ENCODE peak calls at places on chromosomes 2 and 18, in five cellular contexts. One of them, this sample, is unnamed.

GRCh38 chr2:205752924-205753323 is 70.6 kb downstream of the NRP2 start:
- DNase-seq in astrocyte of the cerebellum: peak; percentile 95
- DNase-seq in activated T-cell treated with anti-CD3 and anti-CD28 coated beads for 1 hour: no peak
- DNase-seq in frontal cortex: no peak
- DNase-seq in activated CD4-positive, alpha-beta T cell treated with anti-CD3 and anti-CD28 coated beads for 4 hours: no peak
- DNase-seq in this sample: no peak

GRCh38 chr2:64780041-64780440 is 126.3 kb upstream of the SERTAD2 start:
- DNase-seq in activated T-cell treated with anti-CD3 and anti-CD28 coated beads for 1 hour: no peak
- DNase-seq in astrocyte of the cerebellum: no peak
- DNase-seq in activated CD4-positive, alpha-beta T cell treated with anti-CD3 and anti-CD28 coated beads for 4 hours: no peak
- DNase-seq in frontal cortex: no peak
- DNase-seq in this sample: no peak

GRCh38 chr2:17879137-17879912 is 858 bp downstream of the KCNS3 start:
- DNase-seq in frontal cortex: peak; percentile 62
- DNase-seq in activated CD4-positive, alpha-beta T cell treated with anti-CD3 and anti-CD28 coated beads for 4 hours: no peak
- DNase-seq in astrocyte of the cerebellum: peak; percentile 20
- DNase-seq in activated T-cell treated with anti-CD3 and anti-CD28 coated beads for 1 hour: no peak
- DNase-seq in this sample: no peak

GRCh38 chr2:67215214-67215613 is 181.9 kb upstream of the ETAA1 start:
- DNase-seq in activated T-cell treated with anti-CD3 and anti-CD28 coated beads for 1 hour: no peak
- DNase-seq in astrocyte of the cerebellum: peak; percentile 28
- DNase-seq in activated CD4-positive, alpha-beta T cell treated with anti-CD3 and anti-CD28 coated beads for 4 hours: no peak
- DNase-seq in frontal cortex: no peak
- DNase-seq in this sample: no peak

GRCh38 chr2:227163998-227164744 is at the start of the genes COL4A3 and COL4A4:
- DNase-seq in activated T-cell treated with anti-CD3 and anti-CD28 coated beads for 1 hour: no peak
- DNase-seq in activated CD4-positive, alpha-beta T cell treated with anti-CD3 and anti-CD28 coated beads for 4 hours: no peak
- DNase-seq in astrocyte of the cerebellum: no peak
- DNase-seq in frontal cortex: peak; percentile 30
- DNase-seq in this sample: no peak

GRCh38 chr2:191155608-191156071 is 4.8 kb upstream of the STAT4 start:
- DNase-seq in astrocyte of the cerebellum: peak; percentile 28
- DNase-seq in frontal cortex: no peak
- DNase-seq in activated T-cell treated with anti-CD3 and anti-CD28 coated beads for 1 hour: no peak
- DNase-seq in activated CD4-positive, alpha-beta T cell treated with anti-CD3 and anti-CD28 coated beads for 4 hours: peak; percentile 20
- DNase-seq in this sample: no peak

GRCh38 chr2:143717532-143718168 is 588.4 kb downstream of the ARHGAP15 start:
- DNase-seq in frontal cortex: no peak
- DNase-seq in activated T-cell treated with anti-CD3 and anti-CD28 coated beads for 1 hour: no peak
- DNase-seq in astrocyte of the cerebellum: no peak
- DNase-seq in activated CD4-positive, alpha-beta T cell treated with anti-CD3 and anti-CD28 coated beads for 4 hours: no peak
- DNase-seq in this sample: no peak

GRCh38 chr2:235534608-235535422 is 41.0 kb downstream of the AGAP1 start:
- DNase-seq in activated CD4-positive, alpha-beta T cell treated with anti-CD3 and anti-CD28 coated beads for 4 hours: no peak
- DNase-seq in frontal cortex: no peak
- DNase-seq in activated T-cell treated with anti-CD3 and anti-CD28 coated beads for 1 hour: no peak
- DNase-seq in astrocyte of the cerebellum: no peak
- DNase-seq in this sample: no peak

GRCh38 chr2:203672856-203673255 is 33.6 kb upstream of the CD28 start:
- DNase-seq in frontal cortex: no peak
- DNase-seq in activated CD4-positive, alpha-beta T cell treated with anti-CD3 and anti-CD28 coated beads for 4 hours: no peak
- DNase-seq in astrocyte of the cerebellum: no peak
- DNase-seq in activated T-cell treated with anti-CD3 and anti-CD28 coated beads for 1 hour: no peak
- DNase-seq in this sample: no peak

GRCh38 chr2:111706481-111707001 is 177.5 kb downstream of the ANAPC1 start:
- DNase-seq in activated CD4-positive, alpha-beta T cell treated with anti-CD3 and anti-CD28 coated beads for 4 hours: no peak
- DNase-seq in frontal cortex: no peak
- DNase-seq in activated T-cell treated with anti-CD3 and anti-CD28 coated beads for 1 hour: no peak
- DNase-seq in astrocyte of the cerebellum: no peak
- DNase-seq in this sample: no peak

GRCh38 chr2:66872056-66872821 is 437.3 kb downstream of the MEIS1 start:
- DNase-seq in activated CD4-positive, alpha-beta T cell treated with anti-CD3 and anti-CD28 coated beads for 4 hours: no peak
- DNase-seq in astrocyte of the cerebellum: no peak
- DNase-seq in frontal cortex: no peak
- DNase-seq in activated T-cell treated with anti-CD3 and anti-CD28 coated beads for 1 hour: no peak
- DNase-seq in this sample: no peak

GRCh38 chr18:45820144-45820745 is 5.2 kb upstream of the SIGLEC15 start:
- DNase-seq in frontal cortex: no peak
- DNase-seq in astrocyte of the cerebellum: no peak
- DNase-seq in activated CD4-positive, alpha-beta T cell treated with anti-CD3 and anti-CD28 coated beads for 4 hours: no peak
- DNase-seq in activated T-cell treated with anti-CD3 and anti-CD28 coated beads for 1 hour: no peak
- DNase-seq in this sample: no peak

GRCh38 chr18:74482697-74483096 is 13.5 kb upstream of the CNDP2 start:
- DNase-seq in astrocyte of the cerebellum: no peak
- DNase-seq in activated T-cell treated with anti-CD3 and anti-CD28 coated beads for 1 hour: no peak
- DNase-seq in frontal cortex: no peak
- DNase-seq in activated CD4-positive, alpha-beta T cell treated with anti-CD3 and anti-CD28 coated beads for 4 hours: no peak
- DNase-seq in this sample: no peak

GRCh38 chr2:69177785-69178636 is 165.0 kb downstream of the ANTXR1 start:
- DNase-seq in activated T-cell treated with anti-CD3 and anti-CD28 coated beads for 1 hour: no peak
- DNase-seq in astrocyte of the cerebellum: no peak
- DNase-seq in frontal cortex: no peak
- DNase-seq in activated CD4-positive, alpha-beta T cell treated with anti-CD3 and anti-CD28 coated beads for 4 hours: no peak
- DNase-seq in this sample: no peak

GRCh38 chr18:8794133-8794986 is 89.0 kb downstream of the MTCL1 start:
- DNase-seq in astrocyte of the cerebellum: peak; percentile 72
- DNase-seq in frontal cortex: no peak
- DNase-seq in activated CD4-positive, alpha-beta T cell treated with anti-CD3 and anti-CD28 coated beads for 4 hours: no peak
- DNase-seq in activated T-cell treated with anti-CD3 and anti-CD28 coated beads for 1 hour: no peak
- DNase-seq in this sample: no peak

GRCh38 chr18:67783215-67783946 is 266.9 kb upstream of the DSEL start:
- DNase-seq in activated T-cell treated with anti-CD3 and anti-CD28 coated beads for 1 hour: no peak
- DNase-seq in astrocyte of the cerebellum: peak; percentile 49
- DNase-seq in activated CD4-positive, alpha-beta T cell treated with anti-CD3 and anti-CD28 coated beads for 4 hours: no peak
- DNase-seq in frontal cortex: no peak
- DNase-seq in this sample: no peak

GRCh38 chr2:43135583-43135982 is 90.8 kb downstream of the ZFP36L2 start:
- DNase-seq in activated CD4-positive, alpha-beta T cell treated with anti-CD3 and anti-CD28 coated beads for 4 hours: no peak
- DNase-seq in frontal cortex: no peak
- DNase-seq in astrocyte of the cerebellum: no peak
- DNase-seq in activated T-cell treated with anti-CD3 and anti-CD28 coated beads for 1 hour: no peak
- DNase-seq in this sample: no peak

GRCh38 chr2:120776649-120777048 is 41.0 kb downstream of the GLI2 start:
- DNase-seq in activated T-cell treated with anti-CD3 and anti-CD28 coated beads for 1 hour: no peak
- DNase-seq in frontal cortex: no peak
- DNase-seq in activated CD4-positive, alpha-beta T cell treated with anti-CD3 and anti-CD28 coated beads for 4 hours: no peak
- DNase-seq in astrocyte of the cerebellum: no peak
- DNase-seq in this sample: no peak

GRCh38 chr2:9646631-9647030 is 15.8 kb upstream of the YWHAQ start:
- DNase-seq in activated T-cell treated with anti-CD3 and anti-CD28 coated beads for 1 hour: no peak
- DNase-seq in frontal cortex: no peak
- DNase-seq in astrocyte of the cerebellum: no peak
- DNase-seq in activated CD4-positive, alpha-beta T cell treated with anti-CD3 and anti-CD28 coated beads for 4 hours: no peak
- DNase-seq in this sample: no peak

GRCh38 chr2:56260415-56260814 is 76.6 kb downstream of the CCDC85A start:
- DNase-seq in frontal cortex: no peak
- DNase-seq in astrocyte of the cerebellum: no peak
- DNase-seq in activated T-cell treated with anti-CD3 and anti-CD28 coated beads for 1 hour: no peak
- DNase-seq in activated CD4-positive, alpha-beta T cell treated with anti-CD3 and anti-CD28 coated beads for 4 hours: no peak
- DNase-seq in this sample: no peak

GRCh38 chr2:176991421-176991820 is 221.2 kb upstream of the HNRNPA3 start:
- DNase-seq in activated T-cell treated with anti-CD3 and anti-CD28 coated beads for 1 hour: no peak
- DNase-seq in astrocyte of the cerebellum: no peak
- DNase-seq in activated CD4-positive, alpha-beta T cell treated with anti-CD3 and anti-CD28 coated beads for 4 hours: no peak
- DNase-seq in frontal cortex: no peak
- DNase-seq in this sample: no peak

GRCh38 chr2:127674241-127675209 is 805 bp downstream of the LIMS2 start:
- DNase-seq in astrocyte of the cerebellum: no peak
- DNase-seq in frontal cortex: no peak
- DNase-seq in activated CD4-positive, alpha-beta T cell treated with anti-CD3 and anti-CD28 coated beads for 4 hours: no peak
- DNase-seq in activated T-cell treated with anti-CD3 and anti-CD28 coated beads for 1 hour: no peak
- DNase-seq in this sample: no peak

GRCh38 chr2:23594079-23594494 is 209.1 kb downstream of the KLHL29 start:
- DNase-seq in frontal cortex: no peak
- DNase-seq in astrocyte of the cerebellum: no peak
- DNase-seq in activated T-cell treated with anti-CD3 and anti-CD28 coated beads for 1 hour: no peak
- DNase-seq in activated CD4-positive, alpha-beta T cell treated with anti-CD3 and anti-CD28 coated beads for 4 hours: no peak
- DNase-seq in this sample: no peak

GRCh38 chr2:233120459-233120858 is 60.3 kb downstream of the INPP5D start:
- DNase-seq in activated T-cell treated with anti-CD3 and anti-CD28 coated beads for 1 hour: no peak
- DNase-seq in activated CD4-positive, alpha-beta T cell treated with anti-CD3 and anti-CD28 coated beads for 4 hours: no peak
- DNase-seq in astrocyte of the cerebellum: no peak
- DNase-seq in frontal cortex: no peak
- DNase-seq in this sample: no peak

GRCh38 chr2:101150306-101151140 is 659 bp downstream of the TBC1D8 start:
- DNase-seq in activated T-cell treated with anti-CD3 and anti-CD28 coated beads for 1 hour: no peak
- DNase-seq in activated CD4-positive, alpha-beta T cell treated with anti-CD3 and anti-CD28 coated beads for 4 hours: no peak
- DNase-seq in astrocyte of the cerebellum: no peak
- DNase-seq in frontal cortex: peak; percentile 38
- DNase-seq in this sample: no peak

GRCh38 chr2:53568463-53568862 is 199.1 kb upstream of the CHAC2 start:
- DNase-seq in activated T-cell treated with anti-CD3 and anti-CD28 coated beads for 1 hour: no peak
- DNase-seq in frontal cortex: no peak
- DNase-seq in astrocyte of the cerebellum: no peak
- DNase-seq in activated CD4-positive, alpha-beta T cell treated with anti-CD3 and anti-CD28 coated beads for 4 hours: no peak
- DNase-seq in this sample: no peak

GRCh38 chr2:233426619-233427342 is 72.5 kb downstream of the DGKD start:
- DNase-seq in activated T-cell treated with anti-CD3 and anti-CD28 coated beads for 1 hour: no peak
- DNase-seq in astrocyte of the cerebellum: no peak
- DNase-seq in frontal cortex: no peak
- DNase-seq in activated CD4-positive, alpha-beta T cell treated with anti-CD3 and anti-CD28 coated beads for 4 hours: peak; percentile 65
- DNase-seq in this sample: no peak

GRCh38 chr2:133651861-133652260 is 83.6 kb upstream of the NCKAP5 start:
- DNase-seq in astrocyte of the cerebellum: no peak
- DNase-seq in frontal cortex: no peak
- DNase-seq in activated T-cell treated with anti-CD3 and anti-CD28 coated beads for 1 hour: no peak
- DNase-seq in activated CD4-positive, alpha-beta T cell treated with anti-CD3 and anti-CD28 coated beads for 4 hours: no peak
- DNase-seq in this sample: no peak